ENCODE peak calls at places on chromosomes 11 and 22, in five cellular contexts. F is activated naive CD4-positive, alpha-beta T cell; V is Peyer's patch; P is activated CD8-positive, alpha-beta memory T cell treated with anti-CD3 and anti-CD28 coated beads for 4 hours; T is ACHN. S is an unnamed sample.

GRCh38 chr11:67277231-67277961 is 11.1 kb downstream of the GRK2 start:
- DNase-seq in F (peak; percentile 72), V (peak; percentile 82), P (peak; percentile 74), T (no peak), S (peak; percentile 85)

GRCh38 chr11:70503878-70504240 is 105.5 kb downstream of the CTTN start:
- DNase-seq in F (no peak), V (peak; percentile 48), P (no peak), T (no peak), S (no peak)

GRCh38 chr11:126322996-126323395 is 19.1 kb downstream of the DCPS start:
- DNase-seq in F (no peak), V (no peak), P (no peak), T (no peak), S (no peak)

GRCh38 chr11:77650165-77650564 is 12.6 kb upstream of the CLNS1A start:
- DNase-seq in F (no peak), V (no peak), P (no peak), T (no peak), S (no peak)

GRCh38 chr11:63490551-63491239 is at the start of gene PLAAT5:
- DNase-seq in F (no peak), V (peak; percentile 57), P (no peak), T (no peak), S (no peak)

GRCh38 chr11:16863382-16863781 is 124.9 kb downstream of the C11orf58 start:
- DNase-seq in F (no peak), V (no peak), P (no peak), T (no peak), S (no peak)

GRCh38 chr11:10444725-10445286 is 10.3 kb upstream of the AMPD3 start:
- DNase-seq in F (no peak), V (no peak), P (no peak), T (no peak), S (no peak)

GRCh38 chr22:45131749-45132148 is 32.0 kb upstream of the NUP50 start:
- DNase-seq in F (no peak), V (no peak), P (no peak), T (no peak), S (peak; percentile 43)

GRCh38 chr22:35904332-35904692 is 124.3 kb downstream of the RBFOX2 start:
- DNase-seq in F (no peak), V (no peak), P (no peak), T (no peak), S (no peak)

GRCh38 chr11:67262731-67263675 is 3.3 kb upstream of the GRK2 start:
- DNase-seq in F (peak; percentile 42), V (peak; percentile 87), P (no peak), T (peak; percentile 80), S (peak; percentile 84)

S was measured in lung.